ENCODE peak calls at places on chromosomes 6 and 20, in seven cellular contexts. One of them, this sample, is unnamed.

GRCh38 chr6:63573140-63573898 is 1.0 kb downstream of the LOC128125822 start:
- DNase-seq in T1000: peak
- DNase-seq in B cell: peak
- DNase-seq in stimulated activated CD8-positive, alpha-beta memory T cell treated with anti-CD3 and anti-CD28 coated beads, Interleukin-15, amount 100 ng/mL, for 24 hours: peak
- DNase-seq in naive thymus-derived CD8-positive, alpha-beta T cell: peak
- DNase-seq in HS-5: peak
- DNase-seq in RPMI8226: peak
- DNase-seq in this sample: peak

GRCh38 chr6:123604067-123604466 is 32.7 kb downstream of the TRDN start:
- DNase-seq in T1000: no peak
- DNase-seq in B cell: no peak
- DNase-seq in stimulated activated CD8-positive, alpha-beta memory T cell treated with anti-CD3 and anti-CD28 coated beads, Interleukin-15, amount 100 ng/mL, for 24 hours: no peak
- DNase-seq in naive thymus-derived CD8-positive, alpha-beta T cell: no peak
- DNase-seq in HS-5: no peak
- DNase-seq in RPMI8226: no peak
- DNase-seq in this sample: no peak

GRCh38 chr6:72755752-72756151 is 133.9 kb downstream of the KCNQ5 start:
- DNase-seq in T1000: no peak
- DNase-seq in B cell: no peak
- DNase-seq in stimulated activated CD8-positive, alpha-beta memory T cell treated with anti-CD3 and anti-CD28 coated beads, Interleukin-15, amount 100 ng/mL, for 24 hours: no peak
- DNase-seq in naive thymus-derived CD8-positive, alpha-beta T cell: no peak
- DNase-seq in HS-5: no peak
- DNase-seq in RPMI8226: no peak
- DNase-seq in this sample: no peak

GRCh38 chr6:24778878-24779277 is 4.1 kb downstream of the GMNN start:
- DNase-seq in T1000: no peak
- DNase-seq in B cell: no peak
- DNase-seq in stimulated activated CD8-positive, alpha-beta memory T cell treated with anti-CD3 and anti-CD28 coated beads, Interleukin-15, amount 100 ng/mL, for 24 hours: no peak
- DNase-seq in naive thymus-derived CD8-positive, alpha-beta T cell: no peak
- DNase-seq in HS-5: no peak
- DNase-seq in RPMI8226: no peak
- DNase-seq in this sample: no peak

GRCh38 chr6:130928993-130929678 is 101.9 kb downstream of the SMLR1 start:
- DNase-seq in T1000: no peak
- DNase-seq in B cell: no peak
- DNase-seq in stimulated activated CD8-positive, alpha-beta memory T cell treated with anti-CD3 and anti-CD28 coated beads, Interleukin-15, amount 100 ng/mL, for 24 hours: no peak
- DNase-seq in naive thymus-derived CD8-positive, alpha-beta T cell: no peak
- DNase-seq in HS-5: no peak
- DNase-seq in RPMI8226: no peak
- DNase-seq in this sample: no peak

GRCh38 chr20:11849270-11849920 is 68.3 kb upstream of the BTBD3 start:
- DNase-seq in T1000: no peak
- DNase-seq in B cell: no peak
- DNase-seq in stimulated activated CD8-positive, alpha-beta memory T cell treated with anti-CD3 and anti-CD28 coated beads, Interleukin-15, amount 100 ng/mL, for 24 hours: no peak
- DNase-seq in naive thymus-derived CD8-positive, alpha-beta T cell: no peak
- DNase-seq in HS-5: no peak
- DNase-seq in RPMI8226: no peak
- DNase-seq in this sample: no peak

GRCh38 chr6:116314878-116315277 is 35.1 kb upstream of the TSPYL1 start:
- DNase-seq in T1000: no peak
- DNase-seq in B cell: no peak
- DNase-seq in stimulated activated CD8-positive, alpha-beta memory T cell treated with anti-CD3 and anti-CD28 coated beads, Interleukin-15, amount 100 ng/mL, for 24 hours: no peak
- DNase-seq in naive thymus-derived CD8-positive, alpha-beta T cell: no peak
- DNase-seq in HS-5: no peak
- DNase-seq in RPMI8226: no peak
- DNase-seq in this sample: no peak

GRCh38 chr6:157323924-157324276 is 581 bp upstream of the TMEM242 start:
- DNase-seq in T1000: no peak
- DNase-seq in B cell: no peak
- DNase-seq in stimulated activated CD8-positive, alpha-beta memory T cell treated with anti-CD3 and anti-CD28 coated beads, Interleukin-15, amount 100 ng/mL, for 24 hours: peak
- DNase-seq in naive thymus-derived CD8-positive, alpha-beta T cell: no peak
- DNase-seq in HS-5: no peak
- DNase-seq in RPMI8226: peak
- DNase-seq in this sample: peak

GRCh38 chr20:47370850-47371782 is 14.6 kb upstream of the ZMYND8 start:
- DNase-seq in T1000: no peak
- DNase-seq in B cell: no peak
- DNase-seq in stimulated activated CD8-positive, alpha-beta memory T cell treated with anti-CD3 and anti-CD28 coated beads, Interleukin-15, amount 100 ng/mL, for 24 hours: no peak
- DNase-seq in naive thymus-derived CD8-positive, alpha-beta T cell: no peak
- DNase-seq in HS-5: no peak
- DNase-seq in RPMI8226: no peak
- DNase-seq in this sample: no peak

GRCh38 chr20:10609726-10610125 is 64.1 kb downstream of the JAG1 start:
- DNase-seq in T1000: no peak
- DNase-seq in B cell: no peak
- DNase-seq in stimulated activated CD8-positive, alpha-beta memory T cell treated with anti-CD3 and anti-CD28 coated beads, Interleukin-15, amount 100 ng/mL, for 24 hours: no peak
- DNase-seq in naive thymus-derived CD8-positive, alpha-beta T cell: no peak
- DNase-seq in HS-5: peak
- DNase-seq in RPMI8226: no peak
- DNase-seq in this sample: no peak

GRCh38 chr6:112485813-112486212 is 138.7 kb downstream of the RFPL4B start:
- DNase-seq in T1000: no peak
- DNase-seq in B cell: no peak
- DNase-seq in stimulated activated CD8-positive, alpha-beta memory T cell treated with anti-CD3 and anti-CD28 coated beads, Interleukin-15, amount 100 ng/mL, for 24 hours: no peak
- DNase-seq in naive thymus-derived CD8-positive, alpha-beta T cell: no peak
- DNase-seq in HS-5: peak
- DNase-seq in RPMI8226: no peak
- DNase-seq in this sample: no peak

GRCh38 chr6:128098000-128098581 is 197.2 kb upstream of the THEMIS start:
- DNase-seq in T1000: no peak
- DNase-seq in B cell: no peak
- DNase-seq in stimulated activated CD8-positive, alpha-beta memory T cell treated with anti-CD3 and anti-CD28 coated beads, Interleukin-15, amount 100 ng/mL, for 24 hours: no peak
- DNase-seq in naive thymus-derived CD8-positive, alpha-beta T cell: no peak
- DNase-seq in HS-5: no peak
- DNase-seq in RPMI8226: no peak
- DNase-seq in this sample: no peak

This sample was measured in astrocyte of the cerebellum.